ENCODE peak calls at places on chromosomes 4 and X, in five cellular contexts. K, Z, T, S and H are unnamed samples. For H3K4me1, the result is how much of the 10 kb centered on the place peaks cover.

GRCh38 chrX:2572740-2573139 is 72.0 kb upstream of the DHRSX start:
- DNase-seq in K (no peak), Z (no peak), T (no peak), S (no peak), H (no peak)

GRCh38 chr4:43048570-43048969 is 156.1 kb downstream of the GRXCR1 start:
- DNase-seq in K (no peak), Z (no peak), T (no peak), S (no peak), H (no peak)

GRCh38 chrX:1390621-1391369 is 1.1 kb downstream of the SLC25A6 start:
- DNase-seq in K (peak), Z (peak), T (peak), S (peak), H (peak)

GRCh38 chrX:9859711-9860555 is 73.7 kb downstream of the SHROOM2 start:
- DNase-seq in K (no peak), Z (no peak), T (no peak), S (no peak), H (no peak)

GRCh38 chr4:110107868-110108267 is 90.5 kb downstream of the ELOVL6 start:
- DNase-seq in K (no peak), Z (no peak), T (no peak), S (no peak), H (no peak)

GRCh38 chrX:110384490-110384889 is 25.8 kb downstream of the RTL9 start:
- DNase-seq in K (no peak), Z (no peak), T (no peak), S (no peak), H (no peak)

GRCh38 chr4:112031712-112032328 is 113.4 kb upstream of the FAM241A start:
- DNase-seq in K (no peak), Z (no peak), T (no peak), S (peak), H (peak)

GRCh38 chrX:15204130-15204751 is 65.6 kb downstream of the ASB9 start:
- DNase-seq in K (no peak), Z (no peak), T (no peak), S (no peak), H (no peak)

GRCh38 chrX:23694606-23695005 is 27.3 kb downstream of the PRDX4 start:
- DNase-seq in K (peak), Z (peak), T (peak), S (peak), H (peak)

GRCh38 chrX:103513476-103514108 is 5.7 kb downstream of the RAB40A start:
- DNase-seq in K (no peak), Z (no peak), T (no peak), S (no peak), H (no peak)

GRCh38 chrX:29082558-29082957 is 495.3 kb downstream of the IL1RAPL1 start:
- DNase-seq in K (no peak), Z (no peak), T (no peak), S (no peak), H (no peak)

GRCh38 chr4:138217567-138217966 is 24.6 kb downstream of the SLC7A11 start:
- DNase-seq in K (no peak), Z (no peak), T (no peak), S (no peak), H (no peak)

GRCh38 chr4:151166662-151167061 is 67.2 kb downstream of the RPS3A start:
- DNase-seq in K (no peak), Z (no peak), T (no peak), S (no peak), H (no peak)

GRCh38 chr4:37188100-37188499 is 56.4 kb upstream of the NWD2 start:
- DNase-seq in K (no peak), Z (no peak), T (no peak), S (no peak), H (peak)

GRCh38 chr4:56976878-56977320 is 507 bp downstream of the NOA1 start:
- DNase-seq in K (no peak), Z (peak), T (peak), S (peak), H (peak)

GRCh38 chr4:132642196-132642817 is 506.8 kb upstream of the PCDH10 start:
- DNase-seq in K (no peak), Z (no peak), T (no peak), S (peak), H (peak)

GRCh38 chr4:2637956-2638552 is 101.6 kb downstream of the FAM193A start:
- DNase-seq in K (peak), Z (no peak), T (no peak), S (no peak), H (no peak)

GRCh38 chr4:177005801-177006230 is 213.1 kb upstream of the VEGFC start:
- DNase-seq in K (no peak), Z (no peak), T (no peak), S (no peak), H (no peak)

GRCh38 chr4:176376032-176376614 is 56.4 kb downstream of the SPCS3 start:
- DNase-seq in K (no peak), Z (no peak), T (no peak), S (no peak), H (no peak)

GRCh38 chrX:118350715-118351114 is 4.8 kb downstream of the WDR44 start:
- DNase-seq in K (no peak), Z (no peak), T (no peak), S (no peak), H (no peak)

GRCh38 chr4:123449362-123449761 is 52.8 kb downstream of the SPRY1 start:
- DNase-seq in K (no peak), Z (no peak), T (no peak), S (no peak), H (no peak)

GRCh38 chr4:123446791-123447474 is 50.3 kb downstream of the SPRY1 start:
- DNase-seq in K (no peak), Z (no peak), T (no peak), S (no peak), H (no peak)

GRCh38 chr4:123450393-123450792 is 53.8 kb downstream of the SPRY1 start:
- DNase-seq in K (no peak), Z (no peak), T (no peak), S (no peak), H (no peak)

GRCh38 chr4:123452585-123452984 is 56.0 kb downstream of the SPRY1 start:
- DNase-seq in K (peak), Z (peak), T (peak), S (peak), H (peak)

DNA sequence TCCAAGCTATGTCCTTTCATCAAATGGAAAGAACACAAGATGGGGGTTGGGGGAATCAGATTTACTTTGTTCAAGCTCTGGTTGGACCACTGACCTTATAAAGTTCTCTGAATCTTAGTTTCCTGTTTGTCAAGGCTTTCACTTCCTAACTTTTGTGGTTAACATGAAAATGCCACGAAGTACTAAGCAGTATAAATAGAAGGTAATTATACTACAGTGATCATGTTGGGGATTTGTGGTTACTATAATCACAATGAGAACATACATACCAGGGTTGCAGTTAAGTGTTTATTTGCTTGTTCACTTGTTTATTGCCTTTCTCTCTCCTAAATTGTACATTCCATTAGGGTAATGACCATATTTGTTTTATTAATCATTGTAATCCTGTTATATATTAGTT is 53.2 kb downstream of the SPRY1 start:
- DNase-seq in K (no peak), Z (no peak), T (no peak), S (no peak), H (no peak)
- H3K4me1 ChIP-seq in K (under half), Z (under half), T (under half), S (under half), H (under half)

GRCh38 chr4:5048721-5049120 is 2.6 kb upstream of the STK32B start:
- DNase-seq in K (no peak), Z (no peak), T (no peak), S (no peak), H (no peak)
- TF ChIP-seq CTCF in K (no peak), Z (no peak), T (no peak), S (no peak), H (no peak)

DNA sequence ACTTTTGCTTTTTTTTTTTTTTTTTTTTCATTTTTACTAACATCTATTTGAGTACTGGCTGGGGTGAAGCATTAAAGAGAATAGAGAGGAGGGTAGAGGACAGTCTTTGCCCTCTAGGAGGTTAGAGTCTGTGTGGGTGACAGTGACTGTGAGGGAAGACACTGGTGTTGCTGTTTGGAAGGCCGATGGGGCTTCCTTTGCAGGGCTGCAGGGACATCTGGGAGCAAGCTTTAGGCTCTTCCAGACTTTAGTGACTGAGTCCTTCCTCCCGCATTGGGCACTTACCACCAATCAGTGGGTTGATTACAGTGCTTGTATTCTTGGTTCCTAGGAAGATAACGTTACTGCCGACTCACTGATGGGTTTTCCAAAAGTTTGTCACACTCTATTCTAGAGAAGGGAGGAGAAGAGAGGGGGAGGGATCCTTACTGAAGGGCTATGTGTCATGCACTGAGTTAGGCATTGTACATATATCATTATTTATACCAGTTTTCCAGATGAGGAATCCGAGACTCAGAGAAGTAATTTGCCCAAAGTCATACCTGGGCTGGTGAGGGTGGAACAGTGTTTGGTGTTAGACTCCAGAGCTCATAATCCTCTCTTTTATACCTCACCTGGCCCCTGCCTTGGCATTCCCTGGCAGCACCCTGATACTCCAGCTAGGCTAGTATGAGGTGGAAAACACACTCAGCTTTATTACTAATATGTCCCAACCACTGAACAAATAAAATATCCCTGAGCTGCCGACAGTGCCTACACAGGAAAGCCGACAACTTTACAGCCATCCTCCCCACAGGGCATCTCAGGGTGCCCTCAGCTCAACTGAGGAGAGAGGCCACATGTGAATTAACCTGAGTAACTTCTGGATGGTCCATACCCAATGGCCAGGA is 3.8 kb downstream of the CHST7 start:
- DNase-seq in K (no peak), Z (no peak), T (no peak), S (no peak), H (no peak)
- H3K4me3 ChIP-seq in K (peak), Z (no peak), T (no peak), S (no peak), H (no peak)

DNA sequence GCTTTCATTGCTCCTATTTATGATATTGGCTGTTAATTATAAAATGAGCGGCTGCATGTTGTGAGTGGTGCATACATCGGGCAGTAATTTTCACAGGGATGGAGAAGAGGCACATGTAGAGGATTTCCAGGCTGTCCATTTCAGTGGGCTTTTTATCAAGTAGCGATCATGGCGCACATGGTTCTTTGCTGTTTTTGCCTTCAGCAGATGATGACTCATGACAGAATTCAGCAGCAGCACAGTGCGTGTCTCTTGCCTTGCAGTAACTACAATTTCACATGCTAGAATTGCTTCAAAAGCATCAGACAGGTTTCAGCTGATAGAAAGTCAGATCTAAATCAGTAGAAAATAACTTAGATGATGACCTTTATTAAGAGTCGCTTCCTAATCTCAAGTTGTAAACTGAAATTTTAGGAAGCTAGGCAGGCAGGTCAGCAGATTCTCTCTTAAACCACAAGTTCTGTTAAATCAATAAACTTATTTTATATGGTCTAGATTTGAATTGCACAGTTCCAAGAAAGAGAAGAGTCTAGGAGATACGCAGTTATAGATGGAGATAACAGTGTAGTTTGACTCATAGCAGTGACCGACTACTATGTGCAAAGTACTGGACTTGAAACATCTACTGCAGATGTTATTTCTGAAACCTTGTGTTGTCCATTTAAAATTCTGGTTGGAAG is 35.8 kb downstream of the LRP2BP start:
- DNase-seq in K (no peak), Z (no peak), T (no peak), S (no peak), H (no peak)
- H3K4me1 ChIP-seq in K (under half), Z (under half), T (under half), S (under half), H (under half)

GRCh38 chr4:21512351-21512750 is 436.2 kb downstream of the KCNIP4 start:
- DNase-seq in K (no peak), Z (no peak), T (no peak), S (no peak), H (peak)
- TF ChIP-seq CTCF in K (no peak), Z (no peak), T (peak), S (no peak), H (peak)

DNA sequence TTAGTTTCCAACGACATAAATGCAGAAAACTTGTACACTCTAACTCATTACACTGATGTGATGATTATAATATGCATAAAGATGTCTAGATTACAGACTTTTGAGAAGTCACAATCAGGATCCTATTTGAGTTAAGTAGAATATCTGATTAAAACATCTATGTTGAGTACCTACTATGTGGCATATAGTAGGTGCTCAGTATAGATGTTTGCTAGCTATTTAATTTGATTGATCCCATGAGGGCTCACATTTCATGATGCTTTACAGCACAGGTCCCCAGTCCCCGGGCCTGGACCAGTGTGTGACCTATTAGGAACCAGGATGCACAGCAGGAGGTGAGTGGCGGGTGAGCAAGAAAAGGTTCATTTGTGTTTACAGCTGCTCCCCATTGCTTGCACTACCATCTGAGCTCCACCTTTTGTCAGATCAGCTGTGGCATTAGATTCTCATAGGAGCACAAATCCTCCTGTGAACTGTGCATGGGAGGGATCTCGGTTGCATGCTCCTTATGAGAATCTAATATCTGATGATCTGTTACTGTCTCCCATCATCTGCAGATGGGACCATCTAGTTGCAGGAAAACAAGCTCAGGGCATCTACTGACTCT is 33.0 kb upstream of the CXCL8 start:
- DNase-seq in K (no peak), Z (no peak), T (no peak), S (no peak), H (no peak)
- H3K4me3 ChIP-seq in K (no peak), Z (no peak), T (no peak), S (no peak), H (no peak)

GRCh38 chr4:4921077-4921476 is 61.6 kb downstream of the MSX1 start:
- DNase-seq in K (no peak), Z (no peak), T (no peak), S (no peak), H (no peak)

GRCh38 chr4:4923208-4923607 is 63.7 kb downstream of the MSX1 start:
- DNase-seq in K (no peak), Z (no peak), T (no peak), S (no peak), H (no peak)

GRCh38 chr4:4918067-4918466 is 58.6 kb downstream of the MSX1 start:
- DNase-seq in K (no peak), Z (no peak), T (no peak), S (no peak), H (no peak)

GRCh38 chr4:4919926-4920325 is 60.5 kb downstream of the MSX1 start:
- DNase-seq in K (peak), Z (no peak), T (no peak), S (peak), H (no peak)

DNA sequence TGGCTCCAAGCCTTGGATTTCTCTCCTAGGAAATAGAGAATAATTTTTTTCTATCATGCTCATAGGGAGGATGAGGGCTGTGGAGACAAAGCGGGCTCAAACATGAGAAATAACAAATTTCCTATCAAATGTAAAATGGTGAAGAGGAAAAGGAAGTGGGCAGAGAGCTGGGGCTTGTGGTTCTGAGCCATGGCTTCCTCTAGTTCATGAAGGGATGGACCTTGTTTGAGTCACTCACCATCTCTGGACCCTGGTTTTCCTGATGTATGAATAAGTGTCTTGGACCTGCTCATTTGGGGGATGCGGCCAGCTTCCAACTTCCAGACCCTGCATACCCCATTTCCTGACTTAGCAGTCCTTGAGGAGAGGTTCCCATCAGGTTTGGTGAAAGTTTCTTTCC is 63.0 kb downstream of the MSX1 start:
- DNase-seq in K (no peak), Z (no peak), T (no peak), S (no peak), H (no peak)
- H3K4me1 ChIP-seq in K (under half), Z (under half), T (under half), S (under half), H (under half)

DNA sequence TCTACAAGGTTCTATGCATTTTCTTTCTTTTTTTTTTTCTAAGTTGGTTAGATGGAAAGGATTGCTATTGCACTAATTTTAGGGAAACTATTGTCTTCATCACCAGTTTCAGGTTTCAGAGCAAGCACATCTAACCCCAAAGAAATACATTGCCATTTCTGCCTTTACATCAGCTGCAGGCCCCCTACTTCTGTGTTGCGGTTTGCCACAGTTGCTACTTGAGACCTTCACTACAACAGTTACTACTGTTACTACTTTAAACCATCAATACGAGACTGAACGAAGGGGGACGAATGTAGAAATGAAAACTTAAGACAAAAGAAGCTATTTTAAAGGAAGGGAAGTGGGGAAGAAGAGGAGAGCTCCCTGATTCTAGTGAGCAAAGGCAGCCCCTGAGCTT is 256.7 kb upstream of the LCORL start:
- DNase-seq in K (no peak), Z (no peak), T (no peak), S (no peak), H (no peak)
- TF ChIP-seq CTCF in K (no peak), Z (no peak), T (no peak), S (no peak), H (no peak)